ENCODE peak calls at places on chromosomes 4 and X, in seven cellular contexts. One of them, this sample, is unnamed.

GRCh38 chr4:41072021-41072777 is 142.1 kb downstream of the APBB2 start:
- DNase-seq in A549: no peak
- DNase-seq in C1 segment of cervical spinal cord: no peak
- DNase-seq in Right ventricle myocardium inferior: no peak
- DNase-seq in epithelial cell of esophagus: no peak
- DNase-seq in ELR: no peak
- DNase-seq in NCI-H2171 treated with DMSO at 0.1 percent for 48 hours: peak
- DNase-seq in this sample: no peak

GRCh38 chr4:23614284-23614892 is 275.5 kb downstream of the PPARGC1A start:
- DNase-seq in Right ventricle myocardium inferior: no peak
- DNase-seq in epithelial cell of esophagus: peak
- DNase-seq in NCI-H2171 treated with DMSO at 0.1 percent for 48 hours: peak
- DNase-seq in C1 segment of cervical spinal cord: no peak
- DNase-seq in A549: peak
- DNase-seq in ELR: peak
- DNase-seq in this sample: peak

GRCh38 chr4:77342170-77342810 is 185.3 kb downstream of the CCNG2 start:
- DNase-seq in NCI-H2171 treated with DMSO at 0.1 percent for 48 hours: no peak
- DNase-seq in ELR: no peak
- DNase-seq in Right ventricle myocardium inferior: no peak
- DNase-seq in A549: no peak
- DNase-seq in epithelial cell of esophagus: no peak
- DNase-seq in C1 segment of cervical spinal cord: no peak
- DNase-seq in this sample: no peak

GRCh38 chr4:162056947-162057346 is 106.9 kb downstream of the FSTL5 start:
- DNase-seq in ELR: no peak
- DNase-seq in epithelial cell of esophagus: no peak
- DNase-seq in Right ventricle myocardium inferior: no peak
- DNase-seq in A549: no peak
- DNase-seq in C1 segment of cervical spinal cord: no peak
- DNase-seq in NCI-H2171 treated with DMSO at 0.1 percent for 48 hours: peak
- DNase-seq in this sample: peak

GRCh38 chr4:45030059-45030458 is 303.7 kb upstream of the GNPDA2 start:
- DNase-seq in Right ventricle myocardium inferior: no peak
- DNase-seq in NCI-H2171 treated with DMSO at 0.1 percent for 48 hours: no peak
- DNase-seq in C1 segment of cervical spinal cord: no peak
- DNase-seq in ELR: no peak
- DNase-seq in epithelial cell of esophagus: no peak
- DNase-seq in A549: no peak
- DNase-seq in this sample: no peak

GRCh38 chr4:75172551-75172950 is 239.6 kb downstream of the PARM1 start:
- DNase-seq in epithelial cell of esophagus: no peak
- DNase-seq in NCI-H2171 treated with DMSO at 0.1 percent for 48 hours: no peak
- DNase-seq in A549: no peak
- DNase-seq in Right ventricle myocardium inferior: no peak
- DNase-seq in ELR: no peak
- DNase-seq in C1 segment of cervical spinal cord: no peak
- DNase-seq in this sample: no peak

GRCh38 chrX:72676465-72676864 is 37.6 kb downstream of the PHKA1 start:
- DNase-seq in ELR: no peak
- DNase-seq in C1 segment of cervical spinal cord: no peak
- DNase-seq in Right ventricle myocardium inferior: no peak
- DNase-seq in epithelial cell of esophagus: no peak
- DNase-seq in A549: peak
- DNase-seq in NCI-H2171 treated with DMSO at 0.1 percent for 48 hours: no peak
- DNase-seq in this sample: no peak

GRCh38 chr4:10746371-10747143 is 62.0 kb upstream of the CLNK start:
- DNase-seq in ELR: peak
- DNase-seq in NCI-H2171 treated with DMSO at 0.1 percent for 48 hours: no peak
- DNase-seq in C1 segment of cervical spinal cord: no peak
- DNase-seq in Right ventricle myocardium inferior: no peak
- DNase-seq in epithelial cell of esophagus: no peak
- DNase-seq in A549: no peak
- DNase-seq in this sample: no peak

This sample was measured in D341Med.